ENCODE peak calls at places on chromosome 16, in five cellular contexts. L is cardiac muscle cell, W is neural progenitor cell, M is K562, Y is upper lobe of right lung. N is an unnamed sample.

GRCh38 chr16:84883301-84883700 is 63.5 kb downstream of the CRISPLD2 start:
- DNase-seq in L (peak), W (no peak), M (no peak), Y (no peak), N (no peak)

GRCh38 chr16:86519649-86520316 is 9.5 kb downstream of the FOXF1 start:
- DNase-seq in L (peak), W (peak), M (peak), Y (peak), N (no peak)

GRCh38 chr16:14629612-14629918 is 495 bp downstream of the PARN start:
- DNase-seq in L (no peak), W (no peak), M (peak), Y (no peak), N (no peak)

GRCh38 chr16:89695086-89695874 is 6.2 kb downstream of the SPATA2L start:
- DNase-seq in L (no peak), W (no peak), M (no peak), Y (no peak), N (no peak)

GRCh38 chr16:22624038-22624656 is 113.5 kb downstream of the NPIPB5 start:
- DNase-seq in L (no peak), W (no peak), M (no peak), Y (peak), N (no peak)

GRCh38 chr16:66660422-66661209 is 35.9 kb downstream of the CMTM4 start:
- DNase-seq in L (peak), W (peak), M (peak), Y (peak), N (peak)

GRCh38 chr16:15607700-15608396 is 35.1 kb downstream of the MARF1 start:
- DNase-seq in L (peak), W (no peak), M (no peak), Y (no peak), N (no peak)

GRCh38 chr16:47204736-47205499 is 61.2 kb upstream of the NETO2 start:
- DNase-seq in L (no peak), W (peak), M (no peak), Y (no peak), N (no peak)

GRCh38 chr16:70685938-70686375 is at the start of gene MTSS2:
- DNase-seq in L (peak), W (peak), M (peak), Y (peak), N (peak)

GRCh38 chr16:23578096-23578830 is 17.9 kb downstream of the NDUFAB1 start:
- DNase-seq in L (peak), W (no peak), M (no peak), Y (no peak), N (no peak)

GRCh38 chr16:363110-364090 is 6.9 kb downstream of the MRPL28 start:
- DNase-seq in L (no peak), W (no peak), M (no peak), Y (no peak), N (no peak)

GRCh38 chr16:69520800-69521602 is 44.8 kb upstream of the NFAT5 start:
- DNase-seq in L (peak), W (no peak), M (no peak), Y (no peak), N (no peak)

GRCh38 chr16:87931504-87931903 is 4.8 kb downstream of the CA5A start:
- DNase-seq in L (peak), W (no peak), M (peak), Y (no peak), N (no peak)

GRCh38 chr16:63719926-63720325 is 1401.9 kb downstream of the CDH11 start:
- DNase-seq in L (no peak), W (no peak), M (no peak), Y (no peak), N (no peak)

GRCh38 chr16:17511340-17511739 is 40.6 kb upstream of the XYLT1 start:
- DNase-seq in L (no peak), W (no peak), M (no peak), Y (no peak), N (no peak)

GRCh38 chr16:71297252-71297651 is 8.1 kb upstream of the CMTR2 start:
- DNase-seq in L (peak), W (no peak), M (no peak), Y (no peak), N (no peak)

GRCh38 chr16:78307824-78308528 is 208.5 kb downstream of the WWOX start:
- DNase-seq in L (no peak), W (no peak), M (no peak), Y (no peak), N (no peak)

GRCh38 chr16:17313085-17313611 is 157.6 kb downstream of the XYLT1 start:
- DNase-seq in L (peak), W (no peak), M (no peak), Y (no peak), N (no peak)

GRCh38 chr16:71927383-71927782 is 32.1 kb downstream of the IST1 start:
- DNase-seq in L (peak), W (no peak), M (no peak), Y (no peak), N (peak)

GRCh38 chr16:25155553-25156460 is 44.3 kb downstream of the LCMT1 start:
- DNase-seq in L (peak), W (no peak), M (no peak), Y (no peak), N (no peak)

GRCh38 chr16:70709457-70709856 is 23.6 kb upstream of the MTSS2 start:
- DNase-seq in L (no peak), W (no peak), M (no peak), Y (no peak), N (no peak)

GRCh38 chr16:24820522-24820921 is 25.2 kb upstream of the SLC5A11 start:
- DNase-seq in L (peak), W (no peak), M (no peak), Y (no peak), N (no peak)

GRCh38 chr16:55100100-55100499 is 169.4 kb downstream of the IRX5 start:
- DNase-seq in L (no peak), W (no peak), M (no peak), Y (peak), N (no peak)

GRCh38 chr16:88719267-88719932 is 13.1 kb downstream of the CTU2 start:
- DNase-seq in L (no peak), W (no peak), M (no peak), Y (no peak), N (no peak)

GRCh38 chr16:10558305-10558704 is 22.1 kb downstream of the EMP2 start:
- DNase-seq in L (no peak), W (no peak), M (no peak), Y (no peak), N (no peak)

GRCh38 chr16:275041-275621 is 613 bp downstream of the RGS11 start:
- DNase-seq in L (no peak), W (peak), M (no peak), Y (peak), N (no peak)

GRCh38 chr16:17578921-17579876 is 108.4 kb upstream of the XYLT1 start:
- DNase-seq in L (peak), W (peak), M (peak), Y (no peak), N (peak)

GRCh38 chr16:14202697-14203096 is 131.6 kb downstream of the MRTFB start:
- DNase-seq in L (no peak), W (peak), M (peak), Y (no peak), N (no peak)

GRCh38 chr16:53769185-53769584 is 65.2 kb downstream of the FTO start:
- DNase-seq in L (no peak), W (no peak), M (no peak), Y (no peak), N (no peak)

GRCh38 chr16:84048306-84048705 is 5.7 kb upstream of the SLC38A8 start:
- DNase-seq in L (no peak), W (peak), M (peak), Y (peak), N (no peak)

GRCh38 chr16:15457958-15458357 is 23.6 kb downstream of the BMERB1 start:
- DNase-seq in L (no peak), W (no peak), M (no peak), Y (no peak), N (no peak)

GRCh38 chr16:1099224-1100083 is 3.4 kb upstream of the C1QTNF8 start:
- DNase-seq in L (no peak), W (no peak), M (no peak), Y (no peak), N (no peak)

GRCh38 chr16:57123969-57124674 is 31.7 kb downstream of the CPNE2 start:
- DNase-seq in L (no peak), W (no peak), M (no peak), Y (no peak), N (no peak)

GRCh38 chr16:16797239-16797638 is 418.3 kb downstream of the NPIPA7 start:
- DNase-seq in L (no peak), W (peak), M (no peak), Y (no peak), N (no peak)

GRCh38 chr16:892536-893255 is 78.1 kb downstream of the LMF1 start:
- DNase-seq in L (peak), W (peak), M (peak), Y (no peak), N (no peak)

GRCh38 chr16:62208934-62209333 is 172.7 kb upstream of the CDH8 start:
- DNase-seq in L (no peak), W (no peak), M (no peak), Y (no peak), N (no peak)

GRCh38 chr16:58425245-58425644 is 33.0 kb downstream of the GINS3 start:
- DNase-seq in L (no peak), W (no peak), M (no peak), Y (no peak), N (no peak)
- TF ChIP-seq CTCF in L (no peak), W (no peak), M (no peak), Y (no peak), N (no peak)

DNA sequence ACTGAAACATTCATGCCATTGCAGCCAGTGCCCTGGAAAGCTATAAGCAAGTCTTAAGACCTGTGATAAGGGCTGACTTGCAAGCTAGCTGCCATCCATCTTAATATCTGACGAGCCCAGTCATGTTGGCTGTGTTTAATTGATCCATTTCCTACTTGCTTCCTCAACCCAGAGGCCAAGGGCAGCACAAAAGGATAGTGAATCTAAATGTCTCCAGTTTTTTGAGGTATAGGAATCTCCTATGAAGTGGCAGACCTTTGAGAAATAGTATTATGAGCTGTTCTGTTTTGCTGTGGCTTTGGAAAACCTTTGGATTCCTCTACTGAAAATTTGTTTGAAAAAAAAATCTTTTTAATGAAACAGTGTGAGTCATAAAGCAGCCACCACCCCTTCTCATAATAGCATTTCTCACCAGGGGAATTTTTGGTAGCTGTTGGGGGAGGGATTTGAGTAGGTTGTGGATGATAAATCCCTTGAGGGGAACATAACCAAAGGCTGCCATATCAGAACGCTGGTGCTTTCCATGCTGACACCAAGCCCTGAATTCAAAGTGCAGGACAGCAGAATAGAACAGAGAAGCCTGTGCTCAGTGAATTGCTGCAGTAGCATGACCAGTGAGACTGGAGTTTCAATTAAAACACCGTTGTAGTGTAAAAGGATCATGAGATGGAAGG is 12.9 kb downstream of the ZNRF1 start:
- DNase-seq in L (peak), W (no peak), M (no peak), Y (no peak), N (peak)
- H3K4me3 ChIP-seq in L (no peak), W (no peak), M (no peak), Y (no peak), N (no peak)

GRCh38 chr16:58507195-58507962 is 7.4 kb downstream of the NDRG4 start:
- DNase-seq in L (no peak), W (no peak), M (no peak), Y (no peak), N (no peak)
- TF ChIP-seq CTCF in L (no peak), W (no peak), M (no peak), Y (no peak), N (no peak)

GRCh38 chr16:68283346-68283745 is 19.0 kb downstream of the SLC7A6 start:
- DNase-seq in L (no peak), W (no peak), M (no peak), Y (no peak), N (no peak)
- H3K4me3 ChIP-seq in L (no peak), W (no peak), M (no peak), Y (no peak), N (no peak)

DNA sequence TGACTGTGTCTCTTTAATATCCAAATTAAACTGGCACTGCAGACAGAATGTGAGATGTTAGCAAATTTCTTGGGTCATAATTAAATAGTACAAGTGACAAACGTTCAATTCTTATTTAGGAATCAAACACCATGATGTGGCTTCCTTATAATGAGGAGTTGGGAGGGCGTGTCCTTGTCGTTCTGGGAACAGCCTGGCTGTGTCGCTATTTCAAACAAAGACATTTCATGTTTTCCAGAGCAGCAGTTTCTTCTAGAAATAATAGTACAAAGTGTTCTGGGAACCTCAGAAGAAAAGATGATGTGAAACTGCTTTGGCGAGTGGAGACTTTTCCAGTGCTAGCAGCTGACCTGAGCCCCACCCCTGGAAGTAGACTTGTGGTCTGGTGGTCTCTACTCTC is 301.7 kb upstream of the N4BP1 start:
- DNase-seq in L (no peak), W (peak), M (no peak), Y (no peak), N (no peak)
- TF ChIP-seq CTCF in L (no peak), W (peak), M (peak), Y (no peak), N (no peak)

GRCh38 chr16:27318399-27319256 is 4.9 kb downstream of the IL4R start:
- DNase-seq in L (peak), W (no peak), M (no peak), Y (peak), N (no peak)
- H3K4me3 ChIP-seq in L (no peak), W (no peak), M (no peak), Y (peak), N (no peak)